ENCODE peak calls at places on chromosomes 16 and 17, in four cellular contexts. A is K562, O is H1, E is HepG2. C is an unnamed sample.

GRCh38 chr17:82281502-82282238 is 8.2 kb upstream of the CSNK1D start:
- DNase-seq in A (no peak), O (no peak), E (no peak), C (no peak)

GRCh38 chr17:20156196-20157077 is 147.3 kb downstream of the SPECC1 start:
- DNase-seq in A (peak; percentile 51), O (no peak), E (peak; percentile 39), C (peak; percentile 66)

GRCh38 chr17:55962931-55963378 is 190.3 kb upstream of the ANKFN1 start:
- DNase-seq in A (no peak), O (no peak), E (no peak), C (no peak)

GRCh38 chr16:2529061-2529931 is 1.9 kb downstream of the CEMP1 start:
- DNase-seq in A (no peak), O (no peak), E (no peak), C (no peak)

GRCh38 chr17:77834170-77835115 is 124.1 kb upstream of the TNRC6C start:
- DNase-seq in A (peak; percentile 98), O (no peak), E (peak; percentile 20), C (no peak)

GRCh38 chr16:81888520-81889394 is 109.7 kb downstream of the PLCG2 start:
- DNase-seq in A (no peak), O (no peak), E (peak; percentile 70), C (no peak)

GRCh38 chr17:47785538-47786123 is 36.0 kb downstream of the OSBPL7 start:
- DNase-seq in A (peak; percentile 63), O (peak; percentile 82), E (peak; percentile 52), C (peak; percentile 82)

GRCh38 chr17:46123607-46124006 is 69.6 kb downstream of the KANSL1 start:
- DNase-seq in A (no peak), O (no peak), E (no peak), C (no peak)

GRCh38 chr17:3810019-3810418 is 9.0 kb upstream of the ITGAE start:
- DNase-seq in A (no peak), O (no peak), E (no peak), C (no peak)

GRCh38 chr17:17675925-17676534 is 5.2 kb upstream of the RAI1 start:
- DNase-seq in A (no peak), O (no peak), E (no peak), C (peak; percentile 37)

GRCh38 chr17:31815212-31815611 is 43.8 kb downstream of the COPRS start:
- DNase-seq in A (no peak), O (no peak), E (no peak), C (no peak)

GRCh38 chr16:75433732-75434413 is 570 bp upstream of the CFDP1 start:
- DNase-seq in A (peak; percentile 76), O (peak; percentile 71), E (peak; percentile 93), C (peak; percentile 22)

GRCh38 chr16:17724242-17724898 is 253.6 kb upstream of the XYLT1 start:
- DNase-seq in A (no peak), O (no peak), E (no peak), C (no peak)

GRCh38 chr17:55898195-55898594 is 147.3 kb downstream of the PCTP start:
- DNase-seq in A (no peak), O (no peak), E (no peak), C (no peak)

GRCh38 chr17:44110823-44111633 is 12.4 kb downstream of the HDAC5 start:
- DNase-seq in A (peak; percentile 95), O (peak; percentile 86), E (peak; percentile 96), C (peak; percentile 82)

GRCh38 chr16:74035816-74036215 is 260.8 kb upstream of the PSMD7 start:
- DNase-seq in A (peak; percentile 38), O (no peak), E (peak; percentile 12), C (peak; percentile 23)

GRCh38 chr17:76232342-76232741 is 8.0 kb downstream of the RNF157 start:
- DNase-seq in A (no peak), O (no peak), E (no peak), C (no peak)

GRCh38 chr17:5115673-5116651 is at the start of gene USP6:
- DNase-seq in A (no peak), O (peak; percentile 57), E (no peak), C (peak; percentile 25)

DNA sequence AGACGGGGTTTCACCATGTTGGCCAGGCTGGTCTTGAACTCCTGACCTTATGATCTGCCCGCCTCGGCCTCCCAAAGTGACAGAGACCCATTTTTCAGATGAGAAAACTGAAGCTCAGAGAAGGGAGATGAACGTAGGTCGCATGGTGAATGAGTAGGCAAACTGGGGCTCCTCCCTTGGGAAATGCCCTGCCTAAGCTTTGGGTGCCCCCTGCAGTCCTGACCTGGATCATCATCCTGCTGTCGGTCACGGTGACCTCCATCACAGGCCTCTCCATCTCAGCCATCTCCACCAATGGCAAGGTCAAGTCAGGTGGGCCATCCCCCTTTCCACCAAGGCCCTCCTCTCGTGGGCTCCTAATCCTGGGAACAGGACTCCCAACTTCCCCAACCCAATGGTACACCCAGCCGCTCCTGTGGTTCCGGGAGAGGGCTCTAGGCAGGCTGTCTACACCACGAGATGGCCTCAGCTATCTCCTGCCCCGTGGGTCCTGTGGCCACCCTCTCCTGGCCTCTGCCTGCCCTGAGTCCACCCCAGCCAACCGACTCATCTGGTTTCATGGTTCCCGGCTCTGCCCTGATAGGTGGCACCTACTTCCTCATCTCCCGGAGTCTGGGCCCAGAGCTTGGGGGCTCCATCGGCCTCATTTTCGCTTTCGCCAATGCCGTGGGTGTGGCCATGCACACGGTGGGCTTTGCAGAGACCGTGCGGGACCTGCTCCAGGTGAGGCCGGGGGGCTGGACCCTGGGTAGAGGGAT is 4.7 kb downstream of the SLC12A3 start:
- DNase-seq in A (peak; percentile 82), O (peak; percentile 67), E (peak; percentile 77), C (peak; percentile 70)
- TF ChIP-seq CREB1 in A (peak; percentile 51), O (peak; percentile 31), E (no peak), C (no peak)

GRCh38 chr17:29124931-29125270 is 55.3 kb downstream of the MYO18A start:
- DNase-seq in A (peak; percentile 52), O (no peak), E (no peak), C (no peak)
- TF ChIP-seq JUN in A (no peak), O (no peak), E (no peak), C (no peak)

GRCh38 chr17:61129232-61129631 is 270.4 kb upstream of the TBX2 start:
- DNase-seq in A (no peak), O (no peak), E (no peak), C (no peak)
- TF ChIP-seq CREB1 in A (no peak), O (no peak), E (no peak), C (no peak)

GRCh38 chr17:1713878-1714487 is 3.8 kb upstream of the TLCD2 start:
- DNase-seq in A (no peak), O (peak; percentile 78), E (peak; percentile 75), C (peak; percentile 78)
- TF ChIP-seq JUN in A (no peak), O (no peak), E (no peak), C (no peak)

C was measured in WTC11.